ENCODE peak calls at places on chromosomes 2 and 18, in five cellular contexts. C, Q, Y, X and V are unnamed samples.

GRCh38 chr2:142681952-142682351 is 195.5 kb upstream of the KYNU start:
- DNase-seq in C (no peak), Q (no peak), Y (no peak), X (no peak), V (no peak)

GRCh38 chr18:41858761-41859555 is 96.1 kb upstream of the PIK3C3 start:
- DNase-seq in C (no peak), Q (no peak), Y (no peak), X (no peak), V (no peak)

GRCh38 chr2:100039291-100039985 is 103.0 kb downstream of the AFF3 start:
- DNase-seq in C (no peak), Q (no peak), Y (no peak), X (no peak), V (no peak)

GRCh38 chr2:2491964-2492363 is 160.9 kb upstream of the MYT1L start:
- DNase-seq in C (no peak), Q (no peak), Y (no peak), X (no peak), V (no peak)

GRCh38 chr18:52312321-52312720 is 27.7 kb upstream of the DCC start:
- DNase-seq in C (no peak), Q (no peak), Y (no peak), X (peak; percentile 43), V (peak; percentile 74)

GRCh38 chr2:112147796-112148195 is 9.6 kb downstream of the FBLN7 start:
- DNase-seq in C (no peak), Q (peak; percentile 52), Y (no peak), X (no peak), V (no peak)

GRCh38 chr18:68275616-68276015 is 439.3 kb downstream of the TMX3 start:
- DNase-seq in C (no peak), Q (peak; percentile 57), Y (peak; percentile 74), X (peak; percentile 77), V (peak; percentile 90)

GRCh38 chr2:29281086-29281485 is 165.9 kb downstream of the CLIP4 start:
- DNase-seq in C (no peak), Q (no peak), Y (no peak), X (no peak), V (no peak)

GRCh38 chr2:11669454-11670291 is at the start of gene NTSR2:
- DNase-seq in C (peak; percentile 92), Q (peak; percentile 73), Y (peak; percentile 67), X (peak; percentile 69), V (peak; percentile 47)

GRCh38 chr2:89845532-89845931 is 1154.1 kb downstream of the RPIA start:
- DNase-seq in C (no peak), Q (no peak), Y (no peak), X (no peak), V (no peak)

GRCh38 chr2:128109243-128109642 is 18.2 kb downstream of the UGGT1 start:
- DNase-seq in C (no peak), Q (no peak), Y (no peak), X (no peak), V (no peak)

GRCh38 chr18:61735564-61736102 is 157.2 kb downstream of the RNF152 start:
- DNase-seq in C (peak; percentile 16), Q (no peak), Y (no peak), X (no peak), V (no peak)

GRCh38 chr2:45936623-45936979 is 285.1 kb downstream of the PRKCE start:
- DNase-seq in C (no peak), Q (no peak), Y (no peak), X (no peak), V (no peak)

GRCh38 chr2:30113617-30114293 is 33.1 kb upstream of the YPEL5 start:
- DNase-seq in C (no peak), Q (peak; percentile 95), Y (peak; percentile 85), X (peak; percentile 78), V (peak; percentile 97)

GRCh38 chr2:23954325-23955014 is 14.2 kb downstream of the UBXN2A start:
- DNase-seq in C (no peak), Q (peak; percentile 50), Y (peak; percentile 38), X (no peak), V (no peak)

GRCh38 chr2:134549104-134549503 is 169.7 kb downstream of the TMEM163 start:
- DNase-seq in C (no peak), Q (peak; percentile 75), Y (peak; percentile 23), X (peak; percentile 62), V (peak; percentile 32)

GRCh38 chr2:195413944-195414343 is 243.1 kb upstream of the SLC39A10 start:
- DNase-seq in C (no peak), Q (no peak), Y (no peak), X (no peak), V (no peak)

GRCh38 chr2:172116107-172116506 is 13.4 kb upstream of the DLX2 start:
- DNase-seq in C (no peak), Q (no peak), Y (no peak), X (no peak), V (no peak)

GRCh38 chr2:130391058-130391871 is 35.4 kb downstream of the PTPN18 start:
- DNase-seq in C (peak; percentile 84), Q (peak; percentile 89), Y (peak; percentile 65), X (peak; percentile 68), V (peak; percentile 60)

GRCh38 chr2:236298924-236299475 is 34.8 kb upstream of the ASB18 start:
- DNase-seq in C (no peak), Q (no peak), Y (no peak), X (no peak), V (no peak)

GRCh38 chr2:119681868-119682220 is 2.8 kb downstream of the TMEM177 start:
- DNase-seq in C (no peak), Q (no peak), Y (no peak), X (no peak), V (no peak)

GRCh38 chr2:14678754-14679153 is 46.2 kb downstream of the LRATD1 start:
- DNase-seq in C (no peak), Q (peak; percentile 5), Y (peak; percentile 23), X (peak; percentile 22), V (peak; percentile 10)

GRCh38 chr18:31819106-31819924 is 58.6 kb upstream of the SLC25A52 start:
- DNase-seq in C (peak; percentile 70), Q (peak; percentile 69), Y (peak; percentile 65), X (peak; percentile 37), V (peak; percentile 14)

GRCh38 chr18:9535430-9535972 is 60.2 kb downstream of the RALBP1 start:
- DNase-seq in C (peak; percentile 7), Q (peak; percentile 97), Y (peak; percentile 90), X (no peak), V (peak; percentile 83)

GRCh38 chr18:26547302-26548143 is 830 bp downstream of the KCTD1 start:
- DNase-seq in C (peak; percentile 92), Q (peak; percentile 80), Y (peak; percentile 84), X (peak; percentile 82), V (peak; percentile 89)

GRCh38 chr18:61765097-61765496 is 127.7 kb downstream of the RNF152 start:
- DNase-seq in C (peak; percentile 28), Q (peak; percentile 76), Y (peak; percentile 14), X (peak; percentile 46), V (peak; percentile 93)

GRCh38 chr2:173037245-173038106 is 38.2 kb upstream of the MAP3K20 start:
- DNase-seq in C (no peak), Q (no peak), Y (peak; percentile 36), X (no peak), V (no peak)

GRCh38 chr2:65514555-65515195 is 82.3 kb upstream of the SPRED2 start:
- DNase-seq in C (no peak), Q (peak; percentile 64), Y (no peak), X (peak; percentile 38), V (peak; percentile 45)

GRCh38 chr2:169001116-169001815 is 29.9 kb downstream of the ABCB11 start:
- DNase-seq in C (no peak), Q (no peak), Y (peak; percentile 11), X (no peak), V (peak; percentile 51)

GRCh38 chr2:69122271-69122670 is 109.3 kb downstream of the ANTXR1 start:
- DNase-seq in C (no peak), Q (peak; percentile 90), Y (peak; percentile 28), X (peak; percentile 53), V (peak; percentile 90)

GRCh38 chr18:267380-267687 is 513 bp downstream of the THOC1 start:
- DNase-seq in C (no peak), Q (no peak), Y (no peak), X (no peak), V (peak; percentile 3)

GRCh38 chr2:203691149-203691548 is 15.3 kb upstream of the CD28 start:
- DNase-seq in C (no peak), Q (no peak), Y (no peak), X (no peak), V (no peak)

GRCh38 chr2:150571121-150571520 is 83.7 kb upstream of the RND3 start:
- DNase-seq in C (no peak), Q (no peak), Y (no peak), X (no peak), V (no peak)
- H2AFZ ChIP-seq in C (no peak overlapping the region), Q (no peak overlapping the region), Y (no peak overlapping the region), X (no peak overlapping the region), V (no peak overlapping the region)

DNA sequence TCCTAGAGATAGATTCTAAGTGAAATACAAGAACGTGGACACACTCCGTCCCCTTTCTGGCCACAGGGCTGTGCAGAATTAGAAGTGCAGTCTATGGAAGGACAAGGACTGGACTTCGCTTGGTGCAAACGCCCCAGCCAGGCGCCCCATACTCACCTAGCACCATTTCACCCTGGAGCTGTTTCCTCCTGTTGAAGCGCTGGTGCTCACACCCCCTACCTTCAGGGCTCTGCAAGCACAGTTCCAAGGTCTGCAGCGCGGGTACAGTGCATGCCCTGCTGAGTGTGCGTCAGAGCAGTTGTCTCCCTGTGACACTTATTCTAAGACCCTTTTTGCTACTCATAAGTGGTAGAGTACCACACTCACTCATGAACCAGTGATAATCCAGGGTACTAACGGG is 3.0 kb downstream of the HPCAL1 start:
- DNase-seq in C (peak; percentile 50), Q (no peak), Y (no peak), X (no peak), V (no peak)
- H3K79me2 ChIP-seq in C (no peaks in the 10 kb centered on the region), Q (peaks cover 73% of the 10 kb centered on the region), Y (peaks cover 10% of the 10 kb centered on the region), X (peaks cover 79% of the 10 kb centered on the region), V (peaks cover 74% of the 10 kb centered on the region)

DNA sequence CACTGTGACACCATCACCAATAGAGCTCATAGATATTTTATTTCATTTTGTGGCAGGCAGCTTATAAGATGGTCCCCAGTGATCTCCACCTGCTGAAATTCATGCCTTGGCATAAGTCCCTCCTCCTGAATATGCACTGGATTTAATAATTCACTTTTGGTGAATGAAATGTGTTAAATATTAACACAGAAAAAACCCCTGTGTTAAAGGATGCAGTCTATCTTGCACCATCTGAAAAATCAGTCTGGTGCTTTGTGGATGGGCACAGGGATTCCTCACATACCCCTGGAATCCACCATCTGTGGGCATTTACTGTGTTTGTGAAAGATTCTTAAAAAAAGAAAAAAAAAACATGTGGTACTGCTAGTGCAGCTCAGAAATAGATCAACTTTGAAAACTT is 26.1 kb upstream of the WIPF1 start:
- DNase-seq in C (no peak), Q (no peak), Y (no peak), X (no peak), V (no peak)
- H3K4me3 ChIP-seq in C (no peak overlapping the region), Q (no peak overlapping the region), Y (no peak overlapping the region), X (no peak overlapping the region), V (no peak overlapping the region)

GRCh38 chr2:43605079-43605655 is 9.3 kb upstream of the THADA start:
- DNase-seq in C (peak; percentile 69), Q (peak; percentile 85), Y (peak; percentile 77), X (peak; percentile 36), V (peak; percentile 39)

GRCh38 chr2:43610361-43610760 is 14.5 kb upstream of the THADA start:
- DNase-seq in C (no peak), Q (no peak), Y (no peak), X (no peak), V (no peak)

GRCh38 chr2:43605851-43606250 is 10.0 kb upstream of the THADA start:
- DNase-seq in C (no peak), Q (no peak), Y (peak; percentile 22), X (no peak), V (no peak)

GRCh38 chr2:43609304-43609883 is 13.6 kb upstream of the THADA start:
- DNase-seq in C (peak; percentile 78), Q (peak; percentile 73), Y (peak; percentile 62), X (peak; percentile 29), V (no peak)

GRCh38 chr2:43604674-43605073 is 8.8 kb upstream of the THADA start:
- DNase-seq in C (no peak), Q (no peak), Y (no peak), X (no peak), V (no peak)
- H2AFZ ChIP-seq in C (peak overlapping the region; percentile 19), Q (peak overlapping the region; percentile 12), Y (no peak overlapping the region), X (no peak overlapping the region), V (no peak overlapping the region)